ENCODE peak calls at places on chromosome 18, in nine cellular contexts. F, D, I, X, Y, S, M, A and L are unnamed samples.

GRCh38 chr18:70372450-70373061 is 83.7 kb downstream of the SOCS6 start:
- DNase-seq in A (no peak), X (no peak), Y (no peak), F (no peak), D (no peak), S (no peak), I (no peak), M (no peak), L (no peak)

GRCh38 chr18:37282386-37283037 is 283.1 kb downstream of the CELF4 start:
- DNase-seq in Y (peak; percentile 7), M (no peak), A (no peak), S (peak; percentile 6), F (no peak), I (peak; percentile 34), D (no peak), X (no peak), L (peak; percentile 8)

GRCh38 chr18:56298935-56299334 is 339.5 kb downstream of the TXNL1 start:
- DNase-seq in D (no peak), A (no peak), X (peak; percentile 22), M (no peak), I (no peak), S (peak; percentile 80), Y (no peak), F (no peak), L (no peak)

GRCh38 chr18:13435596-13436333 is 217.2 kb downstream of the LDLRAD4 start:
- DNase-seq in I (no peak), S (peak; percentile 42), D (no peak), Y (no peak), F (no peak), A (no peak), X (peak; percentile 46), M (no peak), L (peak; percentile 49)

GRCh38 chr18:23551978-23552377 is 34.3 kb downstream of the NPC1 start:
- DNase-seq in D (no peak), I (no peak), X (no peak), M (no peak), S (no peak), F (no peak), A (no peak), Y (no peak), L (no peak)

GRCh38 chr18:32267463-32267862 is 77.6 kb downstream of the MEP1B start:
- DNase-seq in I (no peak), A (no peak), D (no peak), Y (no peak), F (no peak), M (no peak), S (no peak), X (no peak), L (no peak)

GRCh38 chr18:76573325-76574025 is 78.4 kb upstream of the ZNF516 start:
- DNase-seq in Y (no peak), D (no peak), F (peak; percentile 75), X (no peak), S (peak; percentile 15), A (no peak), M (no peak), I (no peak), L (no peak)

GRCh38 chr18:6994719-6995430 is 122.7 kb downstream of the LAMA1 start:
- DNase-seq in S (no peak), M (no peak), I (no peak), D (no peak), Y (no peak), X (peak; percentile 22), F (no peak), A (no peak), L (no peak)

GRCh38 chr18:28112056-28112470 is 64.9 kb downstream of the CDH2 start:
- DNase-seq in F (no peak), A (no peak), S (peak; percentile 17), D (no peak), I (no peak), M (no peak), Y (no peak), X (no peak), L (no peak)
- TF ChIP-seq POLR2A in F (no peak), A (no peak), S (no peak), D (no peak), I (no peak), M (no peak), Y (no peak), X (no peak), L (no peak)

GRCh38 chr18:63140997-63141776 is 178.4 kb downstream of the BCL2 start:
- DNase-seq in Y (no peak), M (no peak), A (no peak), S (no peak), I (no peak), D (no peak), X (no peak), F (no peak), L (no peak)

GRCh38 chr18:63140038-63140450 is 179.5 kb downstream of the BCL2 start:
- DNase-seq in X (no peak), I (no peak), Y (no peak), M (no peak), D (no peak), A (no peak), S (no peak), F (no peak), L (no peak)

GRCh38 chr18:63137999-63138448 is 181.5 kb downstream of the BCL2 start:
- DNase-seq in A (no peak), I (no peak), F (no peak), Y (no peak), X (no peak), M (no peak), D (no peak), S (no peak), L (no peak)

GRCh38 chr18:63141777-63142176 is 177.8 kb downstream of the BCL2 start:
- DNase-seq in S (no peak), I (no peak), X (no peak), A (no peak), Y (no peak), D (no peak), F (no peak), M (no peak), L (no peak)

GRCh38 chr18:63138469-63139340 is 180.9 kb downstream of the BCL2 start:
- DNase-seq in M (no peak), A (no peak), I (peak; percentile 16), S (no peak), D (no peak), Y (no peak), X (no peak), F (no peak), L (no peak)
- TF ChIP-seq POLR2A in M (no peak), A (no peak), I (no peak), S (no peak), D (no peak), Y (no peak), X (no peak), F (no peak), L (no peak)

GRCh38 chr18:62450546-62451395 is 72.1 kb upstream of the ZCCHC2 start:
- DNase-seq in D (peak; percentile 19), I (peak; percentile 82), S (peak; percentile 82), A (no peak), Y (peak; percentile 63), M (peak; percentile 72), F (peak; percentile 92), X (peak; percentile 69), L (peak; percentile 98)

GRCh38 chr18:62454527-62454926 is 68.3 kb upstream of the ZCCHC2 start:
- DNase-seq in F (no peak), A (no peak), X (no peak), M (no peak), S (no peak), I (no peak), Y (no peak), D (no peak), L (no peak)

GRCh38 chr18:62453864-62454263 is 69.0 kb upstream of the ZCCHC2 start:
- DNase-seq in X (no peak), F (no peak), D (no peak), Y (no peak), M (no peak), A (no peak), I (no peak), S (no peak), L (no peak)

GRCh38 chr18:62450175-62450545 is 72.7 kb upstream of the ZCCHC2 start:
- DNase-seq in A (no peak), D (no peak), S (no peak), X (no peak), Y (no peak), M (no peak), I (no peak), F (no peak), L (peak; percentile 88)

DNA sequence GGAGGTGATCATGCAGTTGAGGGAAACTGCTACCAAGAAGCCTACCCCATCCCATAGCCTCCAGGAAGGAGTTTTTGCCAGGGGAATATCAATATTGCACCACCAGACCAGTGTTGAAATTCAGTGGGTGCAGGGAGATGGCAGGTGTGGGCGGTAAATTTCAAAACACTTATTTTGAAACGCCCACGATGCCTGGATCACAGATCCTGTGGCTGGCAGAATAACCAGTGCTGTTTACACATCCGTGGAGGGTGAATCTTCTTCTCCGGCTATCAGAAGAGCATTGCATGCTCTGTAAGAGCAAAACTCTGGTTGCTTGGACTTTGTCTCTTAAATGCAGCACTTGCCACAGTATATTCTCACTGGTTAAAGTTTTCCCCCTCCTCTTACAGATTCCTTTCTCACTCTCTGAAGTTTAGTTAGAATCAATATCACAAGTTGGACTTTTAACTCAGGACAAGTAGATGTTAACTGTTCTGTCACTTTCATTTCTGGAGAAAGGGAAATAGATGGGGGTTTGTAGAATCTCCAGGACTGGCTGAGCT is 70.5 kb upstream of the ZCCHC2 start:
- DNase-seq in A (no peak), Y (peak; percentile 99), I (no peak), M (no peak), F (peak; percentile 86), S (peak; percentile 41), D (no peak), X (no peak), L (peak; percentile 48)
- TF ChIP-seq POLR2A in A (no peak), Y (no peak), I (no peak), M (no peak), F (peak; percentile 25), S (no peak), D (no peak), X (no peak), L (no peak)

GRCh38 chr18:50970006-50970405 is 2.2 kb downstream of the ELAC1 start:
- DNase-seq in I (no peak), F (peak; percentile 80), Y (no peak), M (peak; percentile 82), A (no peak), S (no peak), X (no peak), D (no peak), L (no peak)

GRCh38 chr18:50969448-50969847 is 1.6 kb downstream of the ELAC1 start:
- DNase-seq in Y (no peak), S (no peak), D (no peak), F (no peak), M (no peak), I (no peak), X (no peak), A (no peak), L (peak; percentile 37)

GRCh38 chr18:50973367-50974126 is 5.7 kb downstream of the ELAC1 start:
- DNase-seq in M (no peak), F (peak; percentile 54), I (no peak), S (peak; percentile 47), A (no peak), Y (peak; percentile 90), X (peak; percentile 27), D (no peak), L (no peak)

DNA sequence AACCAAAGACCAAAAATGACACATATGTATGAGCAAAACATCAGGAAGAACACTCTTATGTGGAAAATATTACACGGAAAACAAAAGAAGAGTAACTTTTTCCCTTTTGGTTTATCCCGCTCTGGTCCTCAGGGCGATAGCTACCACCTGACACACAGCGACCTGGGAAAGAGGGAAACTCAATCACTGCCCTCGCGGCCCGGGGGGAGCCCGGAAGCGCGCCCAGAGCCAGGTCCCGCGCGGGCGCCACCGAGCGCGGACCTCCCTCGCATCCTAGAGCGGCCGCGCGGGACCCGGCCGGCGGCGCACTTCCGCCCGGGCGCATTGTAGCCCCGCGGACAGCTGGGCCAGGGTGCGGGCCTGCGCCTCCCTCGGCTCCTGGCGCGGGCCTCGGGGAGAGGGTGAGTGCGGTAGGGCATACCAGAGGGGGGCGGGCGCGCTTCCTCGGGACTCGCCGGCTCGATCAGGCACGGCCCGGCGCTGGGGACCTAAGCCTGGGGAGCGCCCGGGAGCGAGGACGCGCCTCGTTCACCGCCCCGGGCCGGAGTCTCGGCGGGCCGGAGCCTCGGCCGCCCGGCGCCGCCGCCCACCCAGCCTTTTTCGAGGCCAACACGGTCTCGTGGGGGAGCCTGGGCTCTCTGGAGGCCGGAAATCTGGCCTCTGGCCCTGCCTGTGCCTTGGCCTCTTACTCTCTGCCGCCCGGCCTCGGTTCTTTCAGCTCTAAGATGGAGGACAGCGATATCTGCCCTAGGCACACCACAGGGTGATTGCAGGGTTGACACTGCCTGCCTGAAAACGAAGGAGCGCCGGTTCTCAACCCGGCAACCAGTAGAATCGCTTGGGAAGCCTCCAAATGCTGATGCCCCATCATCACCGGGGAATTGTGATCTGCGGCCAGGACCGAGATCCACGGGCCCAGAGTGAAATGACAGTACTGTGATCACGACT is at the start of gene ELAC1:
- DNase-seq in S (peak; percentile 82), D (peak; percentile 51), A (peak; percentile 78), I (peak; percentile 83), M (peak; percentile 83), F (peak; percentile 83), X (peak; percentile 61), Y (peak; percentile 65), L (peak; percentile 94)
- TF ChIP-seq POLR2A in S (peak; percentile 77), D (peak; percentile 85), A (peak; percentile 87), I (peak; percentile 79), M (peak; percentile 71), F (peak; percentile 98), X (peak; percentile 83), Y (peak; percentile 83), L (peak; percentile 91)